ENCODE peak calls at places on chromosomes 1 and 21, in six cellular contexts. One of them, this sample, is unnamed.

GRCh38 chr1:153945795-153946621 is 510 bp downstream of the DENND4B start:
- DNase-seq in K562: peak
- DNase-seq in HepG2: no peak
- DNase-seq in GM12878: peak
- DNase-seq in A549: peak
- DNase-seq in endothelial cell of umbilical vein: peak
- DNase-seq in this sample: peak

GRCh38 chr1:198018529-198018928 is 101.4 kb downstream of the LHX9 start:
- DNase-seq in GM12878: no peak
- DNase-seq in K562: no peak
- DNase-seq in endothelial cell of umbilical vein: no peak
- DNase-seq in HepG2: no peak
- DNase-seq in A549: peak
- DNase-seq in this sample: peak

GRCh38 chr1:85277027-85277625 is 694 bp upstream of the BCL10 start:
- DNase-seq in K562: no peak
- DNase-seq in HepG2: no peak
- DNase-seq in endothelial cell of umbilical vein: no peak
- DNase-seq in GM12878: no peak
- DNase-seq in A549: no peak
- DNase-seq in this sample: no peak

GRCh38 chr1:11285883-11286734 is 13.1 kb downstream of the UBIAD1 start:
- DNase-seq in HepG2: no peak
- DNase-seq in endothelial cell of umbilical vein: peak
- DNase-seq in GM12878: no peak
- DNase-seq in A549: no peak
- DNase-seq in K562: no peak
- DNase-seq in this sample: no peak

GRCh38 chr1:68359045-68359444 is 90.7 kb downstream of the RPE65 start:
- DNase-seq in K562: no peak
- DNase-seq in GM12878: no peak
- DNase-seq in HepG2: no peak
- DNase-seq in A549: no peak
- DNase-seq in endothelial cell of umbilical vein: no peak
- DNase-seq in this sample: no peak

GRCh38 chr1:50929376-50929958 is 30.6 kb downstream of the FAF1 start:
- DNase-seq in A549: peak
- DNase-seq in endothelial cell of umbilical vein: peak
- DNase-seq in K562: no peak
- DNase-seq in GM12878: no peak
- DNase-seq in HepG2: peak
- DNase-seq in this sample: peak

GRCh38 chr1:22753396-22754083 is 42.9 kb downstream of the EPHB2 start:
- DNase-seq in K562: no peak
- DNase-seq in A549: no peak
- DNase-seq in endothelial cell of umbilical vein: no peak
- DNase-seq in HepG2: no peak
- DNase-seq in GM12878: no peak
- DNase-seq in this sample: no peak

GRCh38 chr1:213003281-213003680 is 12.4 kb downstream of the ANGEL2 start:
- DNase-seq in A549: no peak
- DNase-seq in K562: no peak
- DNase-seq in endothelial cell of umbilical vein: no peak
- DNase-seq in GM12878: no peak
- DNase-seq in HepG2: no peak
- DNase-seq in this sample: no peak

GRCh38 chr21:27225142-27225541 is 258.3 kb upstream of the ADAMTS5 start:
- DNase-seq in GM12878: no peak
- DNase-seq in K562: no peak
- DNase-seq in HepG2: no peak
- DNase-seq in endothelial cell of umbilical vein: no peak
- DNase-seq in A549: no peak
- DNase-seq in this sample: no peak

GRCh38 chr1:30760596-30761311 is 3.2 kb upstream of the LAPTM5 start:
- DNase-seq in HepG2: no peak
- DNase-seq in endothelial cell of umbilical vein: no peak
- DNase-seq in A549: no peak
- DNase-seq in K562: no peak
- DNase-seq in GM12878: no peak
- DNase-seq in this sample: no peak

GRCh38 chr1:6448749-6449631 is 17.0 kb downstream of the TNFRSF25 start:
- DNase-seq in GM12878: no peak
- DNase-seq in K562: peak
- DNase-seq in HepG2: peak
- DNase-seq in endothelial cell of umbilical vein: peak
- DNase-seq in A549: no peak
- DNase-seq in this sample: peak

GRCh38 chr1:17016317-17016661 is 4.6 kb upstream of the ATP13A2 start:
- DNase-seq in HepG2: no peak
- DNase-seq in A549: no peak
- DNase-seq in K562: no peak
- DNase-seq in GM12878: no peak
- DNase-seq in endothelial cell of umbilical vein: peak
- DNase-seq in this sample: no peak

GRCh38 chr21:26070822-26071425 is 99.6 kb downstream of the APP start:
- DNase-seq in HepG2: no peak
- DNase-seq in K562: no peak
- DNase-seq in A549: no peak
- DNase-seq in endothelial cell of umbilical vein: peak
- DNase-seq in GM12878: no peak
- DNase-seq in this sample: no peak

GRCh38 chr1:234212764-234213406 is 160.4 kb upstream of the COA6 start:
- DNase-seq in GM12878: peak
- DNase-seq in HepG2: peak
- DNase-seq in A549: peak
- DNase-seq in endothelial cell of umbilical vein: peak
- DNase-seq in K562: peak
- DNase-seq in this sample: peak

GRCh38 chr1:92961896-92962752 is 862 bp upstream of the DIPK1A start:
- DNase-seq in A549: peak
- DNase-seq in endothelial cell of umbilical vein: peak
- DNase-seq in K562: no peak
- DNase-seq in HepG2: peak
- DNase-seq in GM12878: peak
- DNase-seq in this sample: peak

GRCh38 chr1:114756949-114757454 is 782 bp downstream of the CSDE1 start:
- DNase-seq in A549: peak
- DNase-seq in endothelial cell of umbilical vein: no peak
- DNase-seq in HepG2: peak
- DNase-seq in K562: no peak
- DNase-seq in GM12878: no peak
- DNase-seq in this sample: peak

GRCh38 chr1:43044572-43045361 is 86.1 kb upstream of the SLC2A1 start:
- DNase-seq in endothelial cell of umbilical vein: no peak
- DNase-seq in HepG2: peak
- DNase-seq in GM12878: no peak
- DNase-seq in A549: no peak
- DNase-seq in K562: peak
- DNase-seq in this sample: no peak

DNA sequence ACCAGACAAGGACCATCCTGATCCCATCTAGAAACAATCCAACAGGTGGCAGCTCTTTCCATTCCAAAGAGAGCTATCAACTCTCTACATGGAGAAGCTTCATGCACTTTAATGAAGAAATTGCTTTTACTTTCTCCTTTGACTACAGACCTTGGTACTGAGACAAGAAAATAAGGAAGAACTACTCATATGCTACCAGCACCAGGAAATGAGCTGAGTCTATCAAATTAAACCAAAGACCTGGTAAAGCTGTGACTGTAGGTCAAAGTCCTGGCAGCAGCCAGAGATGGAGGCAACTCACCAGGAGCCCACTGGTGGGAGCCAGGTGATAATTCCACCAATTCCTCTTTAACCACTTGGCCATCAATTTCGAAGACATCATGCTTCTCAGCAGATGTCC is 64.3 kb upstream of the LRRC8B start:
- DNase-seq in A549: no peak
- DNase-seq in HepG2: no peak
- DNase-seq in K562: no peak
- DNase-seq in GM12878: no peak
- DNase-seq in endothelial cell of umbilical vein: no peak
- DNase-seq in this sample: no peak
- TF ChIP-seq CTCF in A549: no peak
- TF ChIP-seq CTCF in HepG2: no peak
- TF ChIP-seq CTCF in K562: peak
- TF ChIP-seq CTCF in GM12878: no peak
- TF ChIP-seq CTCF in endothelial cell of umbilical vein: no peak
- TF ChIP-seq CTCF in this sample: no peak

DNA sequence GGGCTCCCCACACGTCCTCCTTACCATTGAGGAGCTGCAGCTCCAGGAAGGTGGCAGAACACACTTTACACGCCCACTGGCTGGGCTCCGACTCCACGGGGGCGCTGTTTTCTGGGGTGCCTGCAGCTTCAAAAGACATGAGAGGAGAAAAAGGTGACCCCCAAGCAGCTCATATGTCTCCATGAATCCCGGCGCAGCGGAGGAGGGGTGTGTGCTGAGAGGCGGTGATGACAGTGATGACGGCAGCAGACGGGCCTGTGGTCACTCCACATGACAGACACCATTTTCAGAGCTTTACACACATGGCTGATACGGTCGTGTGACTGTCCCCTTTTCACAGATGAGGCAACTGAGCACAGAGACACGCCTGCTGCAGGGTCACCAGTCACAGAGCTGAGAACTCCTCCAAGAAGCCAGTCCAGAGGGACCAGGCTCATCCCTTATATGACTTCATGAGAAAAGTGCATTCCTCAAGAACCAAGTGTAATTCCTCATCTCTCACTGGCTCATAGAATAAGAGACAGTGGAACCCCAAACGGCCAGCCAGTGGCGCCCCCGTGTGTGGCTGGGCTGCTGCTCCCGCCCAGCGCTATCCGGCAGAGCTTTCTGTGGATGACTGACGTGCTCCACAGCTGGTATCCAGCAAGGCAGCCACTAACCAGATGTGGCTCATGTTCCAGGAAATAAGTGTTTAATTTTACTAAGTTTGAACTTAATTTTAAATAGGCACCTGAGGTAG is 31.9 kb downstream of the PRDM15 start:
- DNase-seq in GM12878: no peak
- DNase-seq in endothelial cell of umbilical vein: no peak
- DNase-seq in A549: no peak
- DNase-seq in K562: peak
- DNase-seq in HepG2: no peak
- DNase-seq in this sample: no peak
- TF ChIP-seq MYC in GM12878: no peak
- TF ChIP-seq MYC in endothelial cell of umbilical vein: no peak
- TF ChIP-seq MYC in A549: no peak
- TF ChIP-seq MYC in K562: peak
- TF ChIP-seq MYC in HepG2: no peak
- TF ChIP-seq MYC in this sample: no peak

GRCh38 chr1:221868894-221869293 is 127.0 kb upstream of the DUSP10 start:
- DNase-seq in endothelial cell of umbilical vein: peak
- DNase-seq in A549: peak
- DNase-seq in GM12878: no peak
- DNase-seq in HepG2: no peak
- DNase-seq in K562: no peak
- DNase-seq in this sample: no peak
- TF ChIP-seq MAX in endothelial cell of umbilical vein: no peak
- TF ChIP-seq MAX in A549: peak
- TF ChIP-seq MAX in GM12878: no peak
- TF ChIP-seq MAX in HepG2: no peak
- TF ChIP-seq MAX in K562: no peak
- TF ChIP-seq MAX in this sample: no peak

DNA sequence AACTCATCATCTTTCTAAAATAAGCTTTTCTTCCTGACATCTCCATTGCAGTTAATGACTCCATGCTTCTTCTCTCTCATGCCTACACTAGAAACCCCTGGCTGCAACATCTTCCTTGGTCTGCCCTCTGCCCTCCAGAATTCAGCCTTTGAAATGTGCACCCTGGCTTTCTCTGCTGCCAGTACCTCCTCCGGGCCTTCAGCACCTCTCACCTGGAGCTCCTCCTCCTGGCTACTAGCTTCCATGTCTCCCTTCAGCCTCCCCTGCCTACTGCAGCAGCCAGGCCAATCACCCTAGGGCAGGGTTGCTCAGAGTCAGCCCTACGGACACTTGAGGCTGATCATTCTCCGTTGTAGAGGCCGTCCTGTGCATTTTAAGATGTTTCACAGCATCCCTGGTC is 18.3 kb downstream of the SUSD4 start:
- DNase-seq in A549: no peak
- DNase-seq in K562: no peak
- DNase-seq in endothelial cell of umbilical vein: no peak
- DNase-seq in GM12878: no peak
- DNase-seq in HepG2: no peak
- DNase-seq in this sample: no peak
- TF ChIP-seq CTCF in A549: no peak
- TF ChIP-seq CTCF in K562: peak
- TF ChIP-seq CTCF in endothelial cell of umbilical vein: no peak
- TF ChIP-seq CTCF in GM12878: no peak
- TF ChIP-seq CTCF in HepG2: no peak
- TF ChIP-seq CTCF in this sample: no peak

This sample was measured in NB4.